ENCODE peak calls at places on chromosome 20, in four cellular contexts. N is A549, W is GM12878, T is SK-N-SH. H is an unnamed sample.

GRCh38 chr20:20237093-20237959 is 130.6 kb upstream of the INSM1 start:
- DNase-seq in W (no peak), T (peak; percentile 71), N (peak; percentile 76), H (peak; percentile 55)

GRCh38 chr20:11850901-11851300 is 66.8 kb upstream of the BTBD3 start:
- DNase-seq in T (no peak), N (no peak), W (no peak), H (no peak)

GRCh38 chr20:35302421-35303335 is 10.5 kb upstream of the FAM83C start:
- DNase-seq in W (no peak), N (no peak), T (no peak), H (no peak)

GRCh38 chr20:6685181-6685582 is 82.3 kb upstream of the BMP2 start:
- DNase-seq in W (no peak), T (no peak), N (no peak), H (no peak)

GRCh38 chr20:45128066-45128465 is 3.8 kb upstream of the WFDC12 start:
- DNase-seq in T (no peak), W (no peak), N (no peak), H (no peak)

GRCh38 chr20:48679603-48680002 is 148.2 kb downstream of the PREX1 start:
- DNase-seq in T (no peak), W (no peak), N (no peak), H (no peak)

GRCh38 chr20:37636212-37636975 is 57.4 kb upstream of the CTNNBL1 start:
- DNase-seq in W (no peak), T (no peak), N (no peak), H (peak; percentile 69)

GRCh38 chr20:11792229-11792953 is 125.3 kb upstream of the BTBD3 start:
- DNase-seq in T (no peak), N (no peak), W (no peak), H (peak; percentile 54)

GRCh38 chr20:31597483-31597858 is 7.6 kb upstream of the ID1 start:
- DNase-seq in N (no peak), W (no peak), T (no peak), H (no peak)

GRCh38 chr20:33531047-33531877 is 41.4 kb downstream of the CBFA2T2 start:
- DNase-seq in T (peak; percentile 47), W (no peak), N (no peak), H (peak; percentile 78)

GRCh38 chr20:47574616-47575401 is 73.1 kb downstream of the NCOA3 start:
- DNase-seq in W (no peak), T (peak; percentile 62), N (peak; percentile 39), H (no peak)

GRCh38 chr20:18313410-18313809 is 25.1 kb downstream of the ZNF133 start:
- DNase-seq in T (no peak), W (no peak), N (no peak), H (no peak)

GRCh38 chr20:57087102-57087501 is 179.3 kb downstream of the BMP7 start:
- DNase-seq in W (no peak), N (no peak), T (no peak), H (no peak)

GRCh38 chr20:6095409-6095808 is 27.4 kb downstream of the FERMT1 start:
- DNase-seq in T (no peak), W (no peak), N (no peak), H (peak; percentile 83)

GRCh38 chr20:33124994-33125393 is 43.0 kb upstream of the BPIFA2 start:
- DNase-seq in T (no peak), N (no peak), W (no peak), H (no peak)

GRCh38 chr20:61803903-61804804 is 261.5 kb downstream of the TAF4 start:
- DNase-seq in N (no peak), W (peak; percentile 3), T (no peak), H (no peak)

GRCh38 chr20:25309395-25310267 is 61.7 kb downstream of the PYGB start:
- DNase-seq in W (no peak), N (peak; percentile 87), T (peak; percentile 82), H (peak; percentile 82)

GRCh38 chr20:44959082-44959895 is 908 bp downstream of the TOMM34 start:
- DNase-seq in W (no peak), T (peak; percentile 31), N (peak; percentile 32), H (peak; percentile 65)

GRCh38 chr20:44008806-44009678 is 94.4 kb downstream of the TOX2 start:
- DNase-seq in W (no peak), T (no peak), N (no peak), H (no peak)

GRCh38 chr20:23267909-23268308 is 82.7 kb upstream of the NXT1 start:
- DNase-seq in W (no peak), N (no peak), T (no peak), H (no peak)

GRCh38 chr20:43969501-43969900 is 54.8 kb downstream of the TOX2 start:
- DNase-seq in N (no peak), T (no peak), W (no peak), H (no peak)

GRCh38 chr20:45450097-45450818 is 19.3 kb upstream of the WFDC2 start:
- DNase-seq in T (peak; percentile 41), W (no peak), N (peak; percentile 28), H (peak; percentile 66)

GRCh38 chr20:6708010-6708409 is 59.5 kb upstream of the BMP2 start:
- DNase-seq in T (no peak), W (no peak), N (no peak), H (no peak)

GRCh38 chr20:63519765-63520593 is 586 bp upstream of the PPDPF start:
- DNase-seq in W (no peak), T (peak; percentile 87), N (peak; percentile 69), H (no peak)

GRCh38 chr20:32480361-32481199 is 104.6 kb downstream of the NOL4L start:
- DNase-seq in N (no peak), T (no peak), W (no peak), H (no peak)

GRCh38 chr20:55216525-55217242 is 741.3 kb downstream of the DOK5 start:
- DNase-seq in N (no peak), W (no peak), T (peak; percentile 2), H (no peak)

GRCh38 chr20:57451759-57452661 is 60.8 kb downstream of the RBM38 start:
- DNase-seq in N (no peak), W (no peak), T (no peak), H (no peak)

DNA sequence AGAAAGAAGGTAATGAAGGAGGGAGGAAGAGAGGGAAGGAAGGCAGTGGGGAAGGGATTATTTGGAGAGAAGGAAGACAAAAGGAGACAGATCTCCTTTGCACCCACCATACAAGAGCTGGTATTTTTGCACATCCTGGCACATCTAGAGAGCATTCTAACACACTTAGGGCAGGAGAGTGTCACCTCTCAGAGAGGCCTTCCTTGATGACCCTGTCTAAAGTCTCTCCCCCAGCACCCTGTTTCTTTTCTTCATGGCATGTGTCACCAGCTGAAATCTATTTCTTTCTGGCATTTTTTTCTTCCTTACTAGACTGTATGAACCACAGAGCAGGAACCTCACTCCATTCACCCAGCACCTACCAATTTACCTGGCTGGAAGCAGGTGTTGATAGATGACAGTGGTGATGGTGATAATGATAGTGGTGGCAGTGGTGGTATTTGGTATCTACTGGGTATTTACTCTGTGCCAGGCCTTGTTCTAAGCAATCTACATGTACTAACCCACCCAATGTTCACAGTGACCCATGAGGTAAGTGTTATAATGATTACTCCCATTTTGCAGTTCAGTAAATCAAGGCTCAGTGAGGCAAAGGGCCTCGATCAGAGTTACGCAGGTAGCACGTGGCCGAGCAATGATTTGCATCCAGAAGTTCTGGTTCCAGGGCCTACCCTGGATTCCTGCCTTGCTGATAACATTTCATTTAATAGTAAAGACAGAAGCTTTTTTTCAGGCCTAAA is 131.8 kb downstream of the NFATC2 start:
- DNase-seq in T (no peak), N (no peak), W (no peak), H (no peak)
- TF ChIP-seq PBX3 in T (no peak), N (no peak), W (no peak), H (no peak)

DNA sequence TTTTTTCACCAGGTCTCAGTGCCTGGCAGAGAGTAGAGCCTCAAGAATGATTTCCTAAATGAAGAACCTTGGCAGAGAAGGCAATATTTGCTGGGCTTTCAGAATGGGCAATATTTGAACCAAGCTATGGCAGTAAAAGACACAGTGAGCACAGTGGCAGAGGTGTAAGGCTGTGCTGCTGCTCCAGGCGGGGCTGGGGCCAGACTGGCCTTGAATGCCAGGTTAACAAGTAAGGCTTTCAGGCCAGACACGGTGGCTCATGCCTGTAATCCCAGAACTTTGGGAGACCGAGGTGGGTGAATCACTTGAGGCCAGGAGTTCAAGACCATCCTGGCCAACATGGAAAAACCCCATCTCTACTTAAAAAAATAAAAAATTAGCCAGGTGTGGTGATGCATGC is 8.5 kb upstream of the MYL9 start:
- DNase-seq in N (no peak), T (no peak), W (no peak), H (no peak)
- TF ChIP-seq PBX3 in N (no peak), T (no peak), W (no peak), H (no peak)

GRCh38 chr20:21706345-21707195 is 1.1 kb downstream of the PAX1 start:
- DNase-seq in W (no peak), T (no peak), N (no peak), H (no peak)

GRCh38 chr20:21708738-21709534 is 3.5 kb downstream of the PAX1 start:
- DNase-seq in T (no peak), N (no peak), W (no peak), H (no peak)

GRCh38 chr20:21709535-21709904 is 4.1 kb downstream of the PAX1 start:
- DNase-seq in N (no peak), T (no peak), W (no peak), H (no peak)

GRCh38 chr20:21707267-21707666 is 1.8 kb downstream of the PAX1 start:
- DNase-seq in N (no peak), W (no peak), T (no peak), H (no peak)

DNA sequence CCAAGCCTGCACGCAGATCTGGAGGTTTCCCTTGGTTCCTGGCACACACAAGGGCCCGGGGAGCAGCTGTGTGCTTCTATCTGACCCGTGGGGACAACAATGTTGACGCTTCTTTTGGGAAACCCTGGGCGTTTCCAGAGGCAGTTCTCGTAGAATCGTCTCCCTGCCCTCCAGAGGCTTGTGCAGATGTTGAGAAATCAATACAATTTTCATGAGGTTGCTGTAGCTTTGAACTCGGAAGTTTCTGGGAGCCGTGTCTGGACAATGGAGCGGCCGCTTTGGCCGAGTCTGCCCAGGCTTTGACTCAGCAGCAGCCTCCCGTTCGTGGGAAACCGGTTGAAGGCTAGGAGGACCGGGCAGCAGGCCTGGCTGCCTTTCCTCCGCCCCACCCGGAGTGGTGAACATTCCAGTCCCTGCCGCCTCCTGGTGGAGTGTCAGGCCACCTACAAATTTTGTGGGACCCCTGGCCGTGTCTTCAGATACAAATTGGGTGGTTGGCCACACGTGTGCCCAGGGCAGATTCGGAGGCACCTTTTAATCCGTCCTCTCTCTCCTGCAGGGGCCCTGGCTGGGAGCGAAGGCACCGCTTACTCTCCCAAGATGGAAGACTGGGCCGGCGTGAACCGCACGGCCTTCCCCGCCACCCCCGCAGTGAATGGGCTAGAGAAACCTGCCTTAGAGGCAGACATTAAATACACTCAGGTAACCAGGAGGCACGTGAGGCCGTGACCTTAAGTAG is 2.7 kb downstream of the PAX1 start:
- DNase-seq in W (no peak), T (no peak), N (no peak), H (no peak)
- TF ChIP-seq PBX3 in W (no peak), T (no peak), N (no peak), H (no peak)

GRCh38 chr20:59176812-59177211 is 13.2 kb downstream of the ZNF831 start:
- DNase-seq in N (no peak), W (no peak), T (no peak), H (no peak)

GRCh38 chr20:59179988-59180387 is 16.4 kb downstream of the ZNF831 start:
- DNase-seq in T (no peak), W (no peak), N (no peak), H (no peak)

GRCh38 chr20:59178983-59179595 is 15.5 kb downstream of the ZNF831 start:
- DNase-seq in T (no peak), W (no peak), N (no peak), H (no peak)

GRCh38 chr20:59175861-59176260 is 12.2 kb downstream of the ZNF831 start:
- DNase-seq in T (no peak), W (no peak), N (no peak), H (no peak)

GRCh38 chr20:59177266-59178250 is 13.9 kb downstream of the ZNF831 start:
- DNase-seq in W (no peak), T (no peak), N (no peak), H (no peak)
- TF ChIP-seq PBX3 in W (no peak), T (no peak), N (no peak), H (no peak)

H was measured in HepG2.